ENCODE peak calls at places on chromosomes 13 and 19, in four cellular contexts. M, Q, A and D are unnamed samples.

GRCh38 chr19:43534811-43535761 is 2.1 kb downstream of the ZNF575 start:
- DNase-seq in Q (no peak), A (peak; percentile 63), M (peak; percentile 61), D (peak; percentile 31)

GRCh38 chr19:531009-531752 is 379 bp upstream of the CDC34 start:
- DNase-seq in Q (no peak), M (peak; percentile 79), A (peak; percentile 100), D (peak; percentile 92)

GRCh38 chr13:52925775-52926285 is 77.4 kb upstream of the PCDH8 start:
- DNase-seq in A (no peak), Q (no peak), M (no peak), D (no peak)

GRCh38 chr19:13022111-13022858 is 27.0 kb downstream of the NFIX start:
- DNase-seq in M (no peak), Q (no peak), A (no peak), D (no peak)

GRCh38 chr19:17450264-17451075 is 2.0 kb upstream of the TMEM221 start:
- DNase-seq in M (no peak), A (no peak), Q (no peak), D (no peak)

GRCh38 chr19:403221-404036 is 5.5 kb downstream of the C2CD4C start:
- DNase-seq in A (no peak), M (no peak), Q (no peak), D (no peak)

GRCh38 chr13:49859568-49859967 is 67.1 kb upstream of the KPNA3 start:
- DNase-seq in Q (peak; percentile 70), M (peak; percentile 22), A (no peak), D (no peak)

GRCh38 chr19:51754770-51755169 is 3.1 kb upstream of the FPR1 start:
- DNase-seq in A (no peak), M (no peak), Q (no peak), D (no peak)

GRCh38 chr19:30556230-30556711 is 184.1 kb downstream of the ZNF536 start:
- DNase-seq in Q (no peak), A (no peak), M (no peak), D (no peak)

GRCh38 chr19:10961073-10961762 is 388 bp downstream of the SMARCA4 start:
- DNase-seq in A (no peak), Q (no peak), M (peak; percentile 31), D (peak; percentile 57)

GRCh38 chr13:110341445-110342247 is 34.6 kb downstream of the COL4A2 start:
- DNase-seq in Q (no peak), A (no peak), M (no peak), D (peak; percentile 36)

GRCh38 chr19:690203-690602 is 5.0 kb downstream of the PRSS57 start:
- DNase-seq in M (no peak), A (no peak), Q (no peak), D (no peak)

GRCh38 chr13:40533072-40533471 is 133.4 kb downstream of the FOXO1 start:
- DNase-seq in M (no peak), A (no peak), Q (no peak), D (no peak)

GRCh38 chr13:113803409-113804016 is 44.5 kb downstream of the TMEM255B start:
- DNase-seq in M (no peak), Q (no peak), A (no peak), D (no peak)

GRCh38 chr13:105918842-105919741 is 616.4 kb downstream of the EFNB2 start:
- DNase-seq in M (peak; percentile 13), Q (no peak), A (no peak), D (no peak)

GRCh38 chr13:78806457-78806856 is 147.5 kb upstream of the OBI1 start:
- DNase-seq in Q (no peak), M (no peak), A (no peak), D (no peak)

GRCh38 chr13:73223372-73223781 is 164.6 kb downstream of the KLF5 start:
- DNase-seq in A (no peak), M (no peak), Q (no peak), D (no peak)

GRCh38 chr13:65943711-65944110 is 1286.4 kb downstream of the PCDH9 start:
- DNase-seq in Q (no peak), A (no peak), M (no peak), D (no peak)

GRCh38 chr13:103656329-103656728 is 590.1 kb upstream of the SLC10A2 start:
- DNase-seq in A (no peak), Q (no peak), M (no peak), D (no peak)
- TF ChIP-seq CTCF in A (no peak), Q (no peak), M (no peak), D (no peak)

GRCh38 chr13:101785858-101786257 is 333.4 kb downstream of the ITGBL1 start:
- DNase-seq in M (peak; percentile 8), A (no peak), Q (no peak), D (peak; percentile 1)
- TF ChIP-seq CTCF in M (no peak), A (no peak), Q (peak; percentile 41), D (peak; percentile 29)

GRCh38 chr13:48188129-48188528 is 44.9 kb upstream of the ITM2B start:
- DNase-seq in A (no peak), Q (no peak), M (no peak), D (no peak)

GRCh38 chr13:48188640-48189039 is 44.4 kb upstream of the ITM2B start:
- DNase-seq in Q (no peak), A (no peak), M (no peak), D (no peak)

GRCh38 chr13:48185018-48185417 is 48.0 kb upstream of the ITM2B start:
- DNase-seq in Q (no peak), M (no peak), A (no peak), D (no peak)

GRCh38 chr13:48189122-48189521 is 43.9 kb upstream of the ITM2B start:
- DNase-seq in A (no peak), Q (no peak), M (no peak), D (no peak)

GRCh38 chr13:48186722-48187121 is 46.3 kb upstream of the ITM2B start:
- DNase-seq in Q (no peak), A (no peak), M (no peak), D (no peak)
- TF ChIP-seq CTCF in Q (no peak), A (no peak), M (no peak), D (no peak)

DNA sequence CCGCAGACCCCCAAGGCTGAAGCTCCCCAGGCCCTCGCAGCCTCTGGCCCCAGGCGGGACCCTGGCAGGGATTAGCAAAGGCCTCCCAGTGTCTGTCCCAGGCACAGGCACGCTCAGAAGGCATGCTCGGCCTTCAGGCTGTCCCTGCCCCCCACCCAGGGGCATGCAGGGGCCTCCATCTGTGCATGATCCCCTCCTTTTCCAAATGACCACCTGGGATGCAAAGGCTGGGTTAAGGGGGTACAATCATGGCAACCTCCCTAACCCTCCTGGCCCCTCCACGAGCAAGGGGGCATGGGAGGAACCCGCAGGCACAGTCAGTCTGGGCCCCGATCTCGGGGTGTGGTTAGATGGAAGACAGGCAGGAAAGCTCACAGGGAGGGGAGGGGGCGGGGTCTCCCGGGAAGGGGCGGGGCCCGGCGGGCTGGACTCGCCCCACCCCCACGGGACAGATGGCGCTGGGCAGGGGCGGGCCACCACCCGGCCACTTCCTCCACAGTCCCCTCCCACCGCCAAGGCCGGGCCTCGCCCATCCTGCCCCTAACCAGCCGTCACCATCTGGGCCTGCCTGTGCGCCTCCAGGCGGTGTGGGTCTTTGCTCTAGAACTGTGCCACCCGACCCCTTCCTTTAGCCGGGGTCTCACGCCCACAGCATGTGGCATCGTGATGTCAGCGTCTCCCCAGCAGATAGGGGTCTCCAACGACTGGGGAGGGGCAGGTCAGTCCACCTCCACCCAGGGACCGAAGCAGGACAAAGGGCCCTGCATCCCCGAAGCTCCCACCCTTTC is 7.0 kb upstream of the REXO1 start:
- DNase-seq in A (peak; percentile 86), Q (no peak), M (peak; percentile 89), D (peak; percentile 82)
- TF ChIP-seq CTCF in A (no peak), Q (no peak), M (no peak), D (no peak)

DNA sequence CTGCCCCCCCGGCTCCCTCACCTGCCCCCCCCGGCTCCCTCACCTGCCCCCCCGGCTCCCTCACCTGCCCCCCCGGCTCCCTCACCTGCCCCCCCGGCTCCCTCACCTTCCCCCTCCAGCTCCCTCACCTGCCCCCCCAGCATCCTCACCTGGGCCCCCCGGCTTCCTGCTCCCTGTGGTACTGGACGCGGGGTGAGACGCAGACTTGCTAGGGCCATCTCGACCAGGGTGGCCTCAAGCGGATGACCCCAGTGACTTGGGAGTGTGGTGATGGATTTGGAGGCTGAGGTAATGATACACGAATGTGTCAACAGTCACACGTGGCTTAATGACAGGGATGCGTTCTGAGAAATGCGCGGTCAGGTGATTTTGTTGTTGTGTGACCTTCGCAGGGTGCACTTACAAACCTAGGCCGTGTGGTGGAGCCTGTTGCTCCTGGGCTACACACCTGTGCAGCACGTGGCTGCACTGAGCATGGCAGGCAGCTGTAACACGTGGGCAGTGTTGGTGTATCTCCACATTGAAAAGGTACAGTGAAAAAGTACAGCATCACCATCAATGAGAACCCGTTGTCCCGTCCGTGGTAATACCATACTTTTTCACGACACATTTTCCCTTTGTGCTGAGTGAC is 197.8 kb downstream of the TEX29 start:
- DNase-seq in Q (no peak), A (no peak), M (peak; percentile 43), D (peak; percentile 1)
- TF ChIP-seq CTCF in Q (no peak), A (no peak), M (peak; percentile 54), D (no peak)

GRCh38 chr13:34506796-34507195 is 435.3 kb upstream of the NBEA start:
- DNase-seq in Q (no peak), M (no peak), A (no peak), D (no peak)
- TF ChIP-seq CTCF in Q (no peak), M (no peak), A (no peak), D (no peak)

GRCh38 chr13:45047394-45048328 is 58.3 kb downstream of the GPALPP1 start:
- DNase-seq in Q (peak; percentile 64), M (peak; percentile 82), A (peak; percentile 70), D (peak; percentile 77)
- TF ChIP-seq CTCF in Q (peak; percentile 92), M (peak; percentile 94), A (peak; percentile 83), D (peak; percentile 95)